ENCODE peak calls at places on chromosomes 5 and 9, in four cellular contexts. R is astrocyte, J is esophagus squamous epithelium, Y is GM23338. T is an unnamed sample.

GRCh38 chr9:134965851-134966250 is 48.1 kb upstream of the FCN1 start:
- DNase-seq in R (no peak), J (no peak), Y (no peak), T (no peak)

GRCh38 chr9:95580812-95581761 is 64.3 kb upstream of the PTCH1 start:
- DNase-seq in R (no peak), J (no peak), Y (no peak), T (no peak)

GRCh38 chr5:27124590-27124989 is 86.2 kb upstream of the CDH9 start:
- DNase-seq in R (no peak), J (no peak), Y (peak; percentile 69), T (no peak)

GRCh38 chr5:103894882-103895281 is 332.3 kb upstream of the NUDT12 start:
- DNase-seq in R (peak; percentile 23), J (no peak), Y (peak; percentile 50), T (no peak)

GRCh38 chr5:67353500-67353931 is 156.9 kb upstream of the CD180 start:
- DNase-seq in R (peak; percentile 18), J (no peak), Y (no peak), T (no peak)

GRCh38 chr5:112492291-112492690 is 73.2 kb upstream of the EPB41L4A start:
- DNase-seq in R (peak; percentile 41), J (peak; percentile 4), Y (peak; percentile 88), T (peak; percentile 70)

GRCh38 chr9:126694206-126695081 is 80.7 kb downstream of the LMX1B start:
- DNase-seq in R (no peak), J (no peak), Y (no peak), T (no peak)

GRCh38 chr9:104342552-104342951 is 161.5 kb upstream of the OR13F1 start:
- DNase-seq in R (no peak), J (no peak), Y (no peak), T (no peak)

GRCh38 chr9:92035687-92036410 is 79.4 kb downstream of the SPTLC1 start:
- DNase-seq in R (no peak), J (no peak), Y (no peak), T (no peak)

GRCh38 chr5:126947146-126948010 is 83.0 kb downstream of the MARCHF3 start:
- DNase-seq in R (no peak), J (no peak), Y (no peak), T (no peak)

GRCh38 chr5:159402328-159402727 is 72.0 kb upstream of the IL12B start:
- DNase-seq in R (peak; percentile 41), J (no peak), Y (no peak), T (no peak)

DNA sequence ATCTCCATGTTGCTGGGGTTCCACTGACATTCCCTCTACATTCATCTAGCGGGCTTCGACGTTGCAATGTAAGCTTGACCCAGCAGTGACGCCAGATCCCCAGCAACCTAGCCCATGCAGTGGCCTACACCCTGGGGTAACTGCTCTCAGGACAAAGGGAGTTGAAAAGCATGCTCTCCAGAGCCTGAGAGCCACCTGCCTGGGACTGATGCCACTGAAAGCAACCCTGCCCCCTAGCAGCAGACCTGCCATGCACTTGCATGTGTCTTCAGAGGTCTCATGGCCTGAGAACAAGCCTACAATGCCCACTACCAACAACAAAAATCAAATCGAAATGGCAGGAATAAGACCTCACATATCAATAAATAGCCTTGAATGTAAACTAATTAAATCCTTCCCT is 330.3 kb downstream of the TRIM36 start:
- DNase-seq in R (no peak), J (no peak), Y (peak; percentile 28), T (no peak)
- TF ChIP-seq CTCF in R (no peak), J (no peak), Y (peak; percentile 20), T (no peak)

GRCh38 chr9:69317081-69317480 is 7.9 kb upstream of the ENTREP1 start:
- DNase-seq in R (peak; percentile 56), J (no peak), Y (no peak), T (no peak)
- H3K4me3 ChIP-seq in R (no peak overlapping the region), J (no peak overlapping the region), Y (no peak overlapping the region), T (no peak overlapping the region)

GRCh38 chr5:123813251-123813650 is 301.3 kb downstream of the CSNK1G3 start:
- DNase-seq in R (peak; percentile 29), J (no peak), Y (no peak), T (no peak)
- H3K4me1 ChIP-seq in R (peaks cover 14% of the 10 kb centered on the region), J (peaks cover 34% of the 10 kb centered on the region), Y (peaks cover 68% of the 10 kb centered on the region), T (no peaks in the 10 kb centered on the region)

DNA sequence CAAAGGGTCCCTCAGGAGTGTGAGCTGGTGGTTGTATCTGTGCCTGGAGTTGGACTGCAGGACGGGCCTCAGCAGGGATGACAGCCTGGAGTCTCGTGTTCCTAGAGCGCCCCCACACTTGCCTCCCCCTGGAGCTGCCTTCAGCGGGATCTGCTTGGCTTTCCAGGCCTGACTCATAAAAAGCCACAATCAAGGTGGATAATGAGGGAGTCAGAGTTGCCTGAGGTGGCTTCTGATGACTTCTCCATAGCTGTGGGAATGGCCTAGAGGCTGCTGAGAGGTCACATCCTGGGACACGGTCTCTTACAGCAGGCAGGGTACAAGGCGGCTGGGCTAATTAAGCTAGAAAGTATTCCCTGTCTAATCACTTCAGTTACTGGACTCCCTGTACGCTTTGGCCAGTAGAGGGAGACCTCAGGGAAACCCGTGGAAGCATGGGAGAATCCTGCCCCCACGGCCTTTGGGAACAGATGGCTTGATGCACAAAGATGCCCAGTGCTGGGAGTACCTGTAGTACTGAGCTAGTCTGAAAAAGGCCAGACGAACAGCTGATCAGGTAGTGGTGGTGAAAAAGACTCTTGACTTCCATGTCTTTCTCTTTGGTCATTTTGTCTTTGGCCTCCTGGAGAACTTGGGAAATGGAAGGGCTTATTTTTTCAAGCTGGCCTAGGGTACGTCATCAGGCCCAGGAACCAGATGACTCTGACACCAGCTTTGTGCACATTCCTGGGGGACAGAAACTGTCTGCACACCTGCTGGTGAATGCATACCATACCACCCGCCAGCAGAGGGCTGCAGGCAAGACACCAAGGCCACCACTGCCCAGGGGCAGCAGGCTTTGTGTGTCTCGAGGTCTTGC is 16.1 kb upstream of the FRRS1L start:
- DNase-seq in R (peak; percentile 15), J (no peak), Y (peak; percentile 73), T (no peak)
- TF ChIP-seq CTCF in R (peak; percentile 35), J (peak; percentile 48), Y (peak; percentile 45), T (no peak)

DNA sequence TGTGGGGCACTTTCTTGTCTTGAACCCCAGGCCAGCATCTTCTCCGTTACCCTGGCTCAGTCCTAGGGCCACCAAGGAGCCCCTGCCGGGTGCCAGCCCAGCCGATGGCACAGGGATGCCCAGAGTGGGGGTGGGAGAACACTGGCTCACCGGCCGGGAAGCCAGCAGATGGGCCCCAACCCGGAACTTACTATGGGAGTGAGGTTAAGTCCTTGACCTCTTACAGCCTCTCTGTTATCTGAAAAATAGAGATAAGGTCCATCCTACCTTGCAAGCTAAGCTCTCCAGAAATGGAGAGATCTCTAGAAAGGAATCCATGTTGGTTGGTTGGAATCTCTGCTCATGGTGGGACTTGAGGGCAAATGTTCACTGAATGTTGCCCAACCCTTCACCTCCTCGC is 20.8 kb downstream of the SH3PXD2B start:
- DNase-seq in R (no peak), J (no peak), Y (no peak), T (no peak)
- H3K4me3 ChIP-seq in R (no peak overlapping the region), J (no peak overlapping the region), Y (no peak overlapping the region), T (no peak overlapping the region)

DNA sequence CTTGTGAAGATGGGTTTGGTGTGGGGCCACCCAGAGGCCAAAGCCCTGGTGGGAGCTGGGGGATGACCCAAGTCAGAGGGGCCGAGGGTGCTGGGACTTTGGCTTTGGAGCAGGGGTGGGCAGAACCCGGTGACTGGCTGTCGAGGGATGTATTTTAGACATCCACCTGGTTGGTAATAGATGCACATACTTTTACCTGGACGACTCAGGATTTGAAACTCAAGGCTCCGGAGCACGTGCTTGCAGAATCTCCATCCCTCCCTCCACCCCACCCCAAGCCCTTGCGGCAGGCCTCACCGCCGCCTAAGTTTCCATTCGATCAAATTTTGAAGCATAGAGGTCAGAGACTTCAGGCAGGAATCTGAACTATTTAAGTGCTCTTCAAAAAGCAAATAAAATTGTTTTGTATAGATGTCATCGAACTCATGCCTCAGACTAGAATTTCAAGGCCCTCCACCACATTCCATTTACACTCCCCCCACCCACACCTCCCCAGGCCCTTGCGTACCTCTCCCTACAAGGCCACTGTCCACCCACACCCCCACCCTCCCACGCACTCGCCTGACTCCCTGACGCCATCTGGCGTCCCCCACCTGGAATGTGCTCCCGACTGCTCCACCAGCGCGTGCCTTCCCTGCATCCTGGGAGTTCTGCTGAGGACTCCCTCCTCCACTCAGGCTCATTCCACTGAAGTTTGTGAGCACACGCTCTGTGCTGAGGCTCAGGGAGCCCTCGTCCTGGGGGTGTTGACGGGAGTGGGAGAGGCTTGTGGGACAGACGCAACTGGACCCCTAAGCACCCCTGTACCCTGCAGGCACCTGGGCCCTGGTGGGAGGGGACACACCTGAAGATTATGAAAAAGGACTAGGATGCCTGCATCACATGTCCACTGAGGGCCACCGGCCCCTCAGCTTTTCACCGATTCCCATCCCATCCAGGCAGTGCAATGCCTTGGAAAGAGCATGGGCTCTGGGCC is 56.4 kb upstream of the RPL26L1 start:
- DNase-seq in R (peak; percentile 99), J (no peak), Y (peak; percentile 60), T (peak; percentile 84)
- H3K4me1 ChIP-seq in R (peaks cover 88% of the 10 kb centered on the region), J (peaks cover 58% of the 10 kb centered on the region), Y (peaks cover 8% of the 10 kb centered on the region), T (no peaks in the 10 kb centered on the region)

GRCh38 chr5:55191165-55191564 is 18.2 kb upstream of the CDC20B start:
- DNase-seq in R (no peak), J (no peak), Y (no peak), T (no peak)

GRCh38 chr5:55188656-55189380 is 15.8 kb upstream of the CDC20B start:
- DNase-seq in R (no peak), J (no peak), Y (no peak), T (no peak)

GRCh38 chr5:55187370-55187769 is 14.4 kb upstream of the CDC20B start:
- DNase-seq in R (no peak), J (no peak), Y (peak; percentile 65), T (no peak)
- TF ChIP-seq CTCF in R (no peak), J (peak; percentile 44), Y (peak; percentile 52), T (no peak)

DNA sequence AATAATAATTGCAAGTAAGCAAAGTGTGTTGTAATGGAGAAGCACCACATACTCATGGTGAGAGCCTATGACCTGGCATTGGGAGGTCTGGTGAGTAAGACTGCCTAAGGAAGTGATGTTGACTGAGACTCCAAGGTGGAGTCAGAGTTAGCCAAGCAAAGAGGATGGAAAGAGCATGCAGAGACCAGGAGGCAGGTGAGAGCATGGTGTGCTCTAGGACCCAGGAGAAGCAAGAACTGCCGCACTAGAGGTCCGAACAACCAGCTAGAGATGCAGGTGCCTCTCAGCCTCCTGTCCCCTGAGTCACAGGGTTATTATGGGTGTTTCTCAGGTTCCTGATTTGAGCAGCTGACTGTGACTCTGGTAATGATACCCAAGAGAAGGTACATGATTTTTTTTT is 27.3 kb downstream of the ANP32B start:
- DNase-seq in R (peak; percentile 32), J (no peak), Y (peak; percentile 56), T (no peak)
- H3K4me3 ChIP-seq in R (no peak overlapping the region), J (no peak overlapping the region), Y (no peak overlapping the region), T (no peak overlapping the region)

GRCh38 chr5:96966801-96967200 is 30.9 kb downstream of the LNPEP start:
- DNase-seq in R (no peak), J (no peak), Y (no peak), T (no peak)

GRCh38 chr5:96968614-96969013 is 32.7 kb downstream of the LNPEP start:
- DNase-seq in R (no peak), J (no peak), Y (no peak), T (no peak)

GRCh38 chr5:96967400-96967799 is 31.5 kb downstream of the LNPEP start:
- DNase-seq in R (no peak), J (no peak), Y (no peak), T (no peak)

GRCh38 chr5:96969401-96969800 is 33.5 kb downstream of the LNPEP start:
- DNase-seq in R (no peak), J (no peak), Y (no peak), T (no peak)

GRCh38 chr5:96968074-96968473 is 32.2 kb downstream of the LNPEP start:
- DNase-seq in R (peak; percentile 68), J (no peak), Y (no peak), T (no peak)
- H3K4me1 ChIP-seq in R (peaks cover 14% of the 10 kb centered on the region), J (peaks cover 20% of the 10 kb centered on the region), Y (no peaks in the 10 kb centered on the region), T (no peaks in the 10 kb centered on the region)

T was measured in right atrium auricular region.